ENCODE peak calls at places on chromosomes 5 and 9, in six cellular contexts. K is SK-N-SH, L is K562, Y is GM12878, W is HepG2, V is HCT116. E is an unnamed sample.

GRCh38 chr5:152634596-152634995 is 229.5 kb upstream of the NMUR2 start:
- DNase-seq in V (no peak), L (no peak), Y (no peak), K (no peak), W (no peak), E (no peak)

GRCh38 chr9:4680750-4681149 is 1.4 kb downstream of the CDC37L1 start:
- DNase-seq in V (no peak), W (peak), Y (no peak), K (no peak), L (peak), E (no peak)

GRCh38 chr5:83368317-83368716 is 103.2 kb upstream of the VCAN start:
- DNase-seq in L (no peak), V (peak), K (no peak), W (no peak), Y (no peak), E (no peak)

GRCh38 chr5:74167930-74168315 is 472.6 kb downstream of the ENC1 start:
- DNase-seq in V (no peak), Y (no peak), K (no peak), L (no peak), W (no peak), E (peak)

GRCh38 chr5:133938039-133938821 is 30.2 kb downstream of the C5orf15 start:
- DNase-seq in W (no peak), L (peak), Y (no peak), V (no peak), K (no peak), E (no peak)

GRCh38 chr9:34961574-34962480 is 3.7 kb downstream of the PHF24 start:
- DNase-seq in L (no peak), W (no peak), V (no peak), K (no peak), Y (no peak), E (no peak)

GRCh38 chr5:71757590-71758543 is 38.8 kb downstream of the CARTPT start:
- DNase-seq in L (peak), V (peak), Y (peak), W (peak), K (peak), E (peak)

GRCh38 chr5:57166250-57166649 is 7.6 kb upstream of the GPBP1 start:
- DNase-seq in K (no peak), V (no peak), L (peak), Y (no peak), W (no peak), E (no peak)

GRCh38 chr5:122093415-122093814 is 15.4 kb upstream of the LOX start:
- DNase-seq in Y (no peak), K (no peak), W (no peak), V (no peak), L (no peak), E (no peak)

GRCh38 chr5:93421498-93421897 is 159.5 kb downstream of the NR2F1-AS1 start:
- DNase-seq in L (no peak), W (no peak), Y (no peak), K (no peak), V (no peak), E (no peak)

GRCh38 chr5:61051267-61051666 is 106.3 kb downstream of the NDUFAF2 start:
- DNase-seq in K (no peak), L (no peak), W (peak), Y (no peak), V (peak), E (no peak)

GRCh38 chr9:75979362-75979761 is 88.9 kb downstream of the PCSK5 start:
- DNase-seq in L (peak), V (no peak), W (peak), K (no peak), Y (no peak), E (no peak)

GRCh38 chr9:35277171-35277520 is 115.3 kb downstream of the UNC13B start:
- DNase-seq in Y (no peak), L (no peak), W (no peak), V (no peak), K (no peak), E (no peak)

GRCh38 chr5:148786456-148786855 is 40.0 kb upstream of the ADRB2 start:
- DNase-seq in K (no peak), Y (no peak), V (no peak), L (no peak), W (no peak), E (no peak)

GRCh38 chr9:134410078-134410834 is 84.0 kb downstream of the RXRA start:
- DNase-seq in V (no peak), K (no peak), W (no peak), Y (no peak), L (no peak), E (no peak)

GRCh38 chr5:79800979-79801827 is 111.6 kb downstream of the CMYA5 start:
- DNase-seq in L (no peak), W (no peak), K (no peak), Y (no peak), V (no peak), E (peak)
- TF ChIP-seq JUND in L (no peak), W (no peak), K (no peak), Y (no peak), V (no peak), E (no peak)

GRCh38 chr9:38671748-38672147 is 48.2 kb downstream of the FAM240B start:
- DNase-seq in K (no peak), W (no peak), Y (peak), L (no peak), V (no peak), E (no peak)
- TF ChIP-seq JUND in K (no peak), W (no peak), Y (no peak), L (no peak), V (no peak), E (no peak)

DNA sequence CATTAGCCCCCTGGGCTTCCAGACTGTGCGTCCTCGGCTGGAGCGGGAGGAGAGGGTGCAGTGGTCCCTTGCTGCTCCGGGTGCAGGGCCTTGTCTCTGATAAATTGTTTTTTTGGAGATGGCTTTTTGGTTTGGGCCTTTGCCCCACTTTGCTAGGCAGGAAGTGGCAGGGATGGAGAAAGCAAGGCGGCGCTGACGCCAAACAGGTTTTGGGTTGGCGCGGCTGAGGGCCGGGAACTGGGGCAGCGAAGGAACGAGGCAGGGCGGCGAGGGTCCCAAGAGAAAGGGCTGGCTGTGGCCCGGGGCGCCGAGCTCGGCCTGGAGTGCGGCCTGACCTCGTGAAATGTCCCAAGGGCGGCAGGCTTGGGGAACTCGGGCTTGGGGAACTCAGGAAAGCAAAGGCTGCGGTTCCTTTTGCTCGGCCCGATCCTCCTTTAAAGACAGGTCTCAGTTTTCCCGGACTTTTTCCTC is 4.1 kb downstream of the LHX2 start:
- DNase-seq in L (no peak), Y (no peak), W (no peak), K (no peak), V (no peak), E (no peak)
- TF ChIP-seq JUND in L (no peak), Y (no peak), W (no peak), K (no peak), V (no peak), E (no peak)

GRCh38 chr9:121975801-121976277 is 117.3 kb downstream of the TTLL11 start:
- DNase-seq in W (peak), Y (no peak), L (no peak), V (peak), K (no peak), E (no peak)
- TF ChIP-seq JUND in W (no peak), Y (no peak), L (no peak), V (no peak), K (no peak), E (no peak)

DNA sequence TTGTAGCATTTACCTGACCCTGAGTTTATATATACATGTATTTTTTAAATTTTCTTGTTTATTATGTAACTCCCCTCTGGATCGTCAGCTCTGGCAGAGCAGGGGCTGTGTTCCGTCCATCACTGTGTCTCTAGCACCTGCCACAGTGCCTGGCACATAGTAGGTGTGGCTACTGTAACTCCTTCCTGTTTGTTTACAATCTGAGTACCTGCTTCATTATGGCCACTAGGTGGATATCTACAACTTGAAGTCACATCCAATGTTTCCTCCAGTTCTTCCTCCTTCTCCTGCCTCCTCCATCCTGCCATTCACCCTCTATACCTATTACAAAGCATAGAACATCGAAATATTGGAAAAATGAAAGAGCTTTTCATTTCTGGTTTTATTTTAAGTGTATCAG is 14.2 kb upstream of the PPP1R2B start:
- DNase-seq in K (no peak), L (peak), V (peak), W (peak), Y (no peak), E (no peak)
- TF ChIP-seq JUND in K (no peak), L (no peak), V (no peak), W (no peak), Y (no peak), E (no peak)

E was measured in T47D.